ENCODE peak calls at places on chromosome 15, in six cellular contexts. V is cardiac fibroblast, L is foreskin fibroblast, H is IMR-90, I is left ventricle myocardium inferior, G is endodermal cell. Z is an unnamed sample.

GRCh38 chr15:75455982-75456531 is 4.6 kb upstream of the SIN3A start:
- DNase-seq in V (peak; percentile 62), L (peak; percentile 43), H (peak; percentile 68), I (no peak), G (peak; percentile 86), Z (peak; percentile 57)

GRCh38 chr15:74826372-74826819 is at the start of gene CPLX3:
- DNase-seq in V (no peak), L (no peak), H (no peak), I (no peak), G (peak; percentile 85), Z (no peak)

GRCh38 chr15:83571820-83572707 is 81.9 kb upstream of the ADAMTSL3 start:
- DNase-seq in V (peak; percentile 52), L (peak; percentile 12), H (peak; percentile 19), I (no peak), G (no peak), Z (no peak)

GRCh38 chr15:59689626-59690236 is 611 bp upstream of the BNIP2 start:
- DNase-seq in V (peak; percentile 79), L (peak; percentile 62), H (peak; percentile 47), I (peak; percentile 86), G (peak; percentile 91), Z (peak; percentile 81)

GRCh38 chr15:84833447-84833846 is 16.3 kb downstream of the ALPK3 start:
- DNase-seq in V (peak; percentile 71), L (peak; percentile 18), H (peak; percentile 78), I (no peak), G (peak; percentile 35), Z (no peak)

GRCh38 chr15:69475769-69476358 is 23.2 kb downstream of the RPLP1 start:
- DNase-seq in V (peak; percentile 78), L (no peak), H (peak; percentile 63), I (peak; percentile 78), G (peak; percentile 94), Z (peak; percentile 75)

GRCh38 chr15:68059630-68060029 is 5.5 kb downstream of the PIAS1 start:
- DNase-seq in V (no peak), L (no peak), H (no peak), I (no peak), G (no peak), Z (no peak)

GRCh38 chr15:101009176-101009575 is 90.0 kb downstream of the LRRK1 start:
- DNase-seq in V (no peak), L (no peak), H (no peak), I (no peak), G (no peak), Z (no peak)

GRCh38 chr15:100483370-100483769 is 45.4 kb downstream of the CERS3 start:
- DNase-seq in V (no peak), L (no peak), H (no peak), I (no peak), G (no peak), Z (no peak)

GRCh38 chr15:100651253-100651652 is 48.9 kb downstream of the ASB7 start:
- DNase-seq in V (peak; percentile 50), L (peak; percentile 40), H (peak; percentile 46), I (no peak), G (no peak), Z (no peak)

GRCh38 chr15:77525411-77525811 is 104.7 kb downstream of the HMG20A start:
- DNase-seq in V (no peak), L (no peak), H (no peak), I (no peak), G (peak; percentile 82), Z (no peak)

GRCh38 chr15:37744521-37744920 is 189.9 kb upstream of the TMCO5A start:
- DNase-seq in V (no peak), L (no peak), H (no peak), I (no peak), G (no peak), Z (no peak)

GRCh38 chr15:69011641-69012040 is 2.9 kb upstream of the NOX5 start:
- DNase-seq in V (no peak), L (no peak), H (no peak), I (no peak), G (no peak), Z (no peak)

GRCh38 chr15:71051539-71051938 is 63.7 kb upstream of the THSD4 start:
- DNase-seq in V (peak; percentile 74), L (peak; percentile 87), H (peak; percentile 94), I (peak; percentile 43), G (no peak), Z (no peak)

DNA sequence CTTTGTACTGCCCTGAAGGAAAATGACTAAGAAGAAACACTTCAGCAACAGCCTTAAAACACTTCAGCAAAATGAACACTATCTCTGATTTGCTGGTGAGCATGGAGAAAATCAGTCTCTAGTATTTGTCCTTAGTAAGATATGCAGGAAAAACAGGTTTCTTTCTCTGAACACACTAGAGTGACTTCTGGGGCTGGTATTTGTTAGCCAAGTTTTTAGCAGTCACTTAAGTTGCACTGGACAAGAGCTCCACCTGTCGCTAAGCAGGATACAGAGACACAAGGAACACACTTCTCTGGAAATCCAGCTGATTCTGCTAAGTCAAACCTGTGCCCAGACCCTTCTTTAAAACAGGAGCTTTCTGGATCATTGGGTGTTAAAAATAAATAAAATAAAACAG is 65.3 kb downstream of the CHAC1 start:
- DNase-seq in V (peak; percentile 21), L (peak; percentile 25), H (peak; percentile 65), I (no peak), G (no peak), Z (no peak)
- TF ChIP-seq CTCF in V (no peak), L (peak; percentile 27), H (peak; percentile 50), I (peak; percentile 67), G (peak; percentile 55), Z (no peak)

GRCh38 chr15:34900748-34901147 is 68.8 kb downstream of the AQR start:
- DNase-seq in V (no peak), L (no peak), H (no peak), I (no peak), G (no peak), Z (no peak)

GRCh38 chr15:34892963-34893591 is 76.5 kb downstream of the AQR start:
- DNase-seq in V (no peak), L (no peak), H (no peak), I (no peak), G (peak; percentile 53), Z (no peak)

GRCh38 chr15:34893967-34894366 is 75.6 kb downstream of the AQR start:
- DNase-seq in V (no peak), L (no peak), H (no peak), I (no peak), G (no peak), Z (no peak)

GRCh38 chr15:34890424-34890823 is 79.1 kb downstream of the AQR start:
- DNase-seq in V (no peak), L (no peak), H (peak; percentile 52), I (no peak), G (no peak), Z (no peak)

GRCh38 chr15:34896183-34896582 is 73.4 kb downstream of the AQR start:
- DNase-seq in V (no peak), L (no peak), H (no peak), I (no peak), G (no peak), Z (no peak)
- TF ChIP-seq CTCF in V (no peak), L (no peak), H (no peak), I (no peak), G (no peak), Z (no peak)

GRCh38 chr15:41523097-41523496 is 9.5 kb upstream of the LTK start:
- DNase-seq in V (no peak), L (no peak), H (peak; percentile 11), I (no peak), G (no peak), Z (no peak)

GRCh38 chr15:41521614-41522013 is 8.0 kb upstream of the LTK start:
- DNase-seq in V (no peak), L (no peak), H (no peak), I (no peak), G (no peak), Z (no peak)

GRCh38 chr15:41517895-41518449 is 4.3 kb upstream of the LTK start:
- DNase-seq in V (no peak), L (no peak), H (no peak), I (no peak), G (no peak), Z (no peak)

GRCh38 chr15:41520636-41521035 is 7.0 kb upstream of the LTK start:
- DNase-seq in V (no peak), L (no peak), H (no peak), I (no peak), G (no peak), Z (no peak)
- TF ChIP-seq CTCF in V (no peak), L (no peak), H (no peak), I (no peak), G (no peak), Z (no peak)

GRCh38 chr15:99201410-99202175 is 47.8 kb downstream of the TTC23 start:
- DNase-seq in V (no peak), L (no peak), H (no peak), I (no peak), G (no peak), Z (no peak)
- TF ChIP-seq CTCF in V (no peak), L (no peak), H (no peak), I (no peak), G (no peak), Z (no peak)

DNA sequence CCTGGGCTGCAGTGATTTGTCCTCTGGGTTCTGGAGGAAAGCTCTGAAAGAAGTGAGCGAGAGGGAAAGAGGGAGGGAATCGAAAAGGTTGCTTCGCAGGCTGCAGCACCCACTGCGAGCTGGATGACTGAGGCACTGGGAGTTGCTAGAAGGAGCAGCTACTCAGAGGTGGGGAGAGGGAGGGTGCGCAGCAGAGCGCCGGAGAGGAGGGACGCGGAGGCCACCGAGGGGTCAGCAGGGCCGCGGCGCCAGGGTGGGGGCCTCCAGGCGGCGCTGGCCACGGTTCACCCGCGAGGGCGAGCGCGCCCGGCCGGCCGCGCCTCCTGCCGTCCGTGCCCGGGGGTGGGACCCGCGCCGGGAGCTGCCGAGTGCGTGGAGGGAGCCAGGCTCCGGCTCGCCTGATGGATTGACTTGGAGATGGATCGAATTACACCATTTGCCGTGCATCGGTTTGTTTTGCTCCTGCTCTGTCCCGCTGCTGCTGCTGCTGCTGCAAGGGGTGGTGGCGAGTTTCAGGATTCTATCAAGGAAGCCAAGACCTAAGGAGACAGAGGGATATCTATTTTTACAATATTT is at the start of gene SEMA6D:
- DNase-seq in V (peak; percentile 64), L (peak; percentile 88), H (peak; percentile 85), I (peak; percentile 75), G (peak; percentile 91), Z (no peak)
- TF ChIP-seq CTCF in V (no peak), L (peak; percentile 25), H (peak; percentile 51), I (peak; percentile 70), G (peak; percentile 70), Z (no peak)

DNA sequence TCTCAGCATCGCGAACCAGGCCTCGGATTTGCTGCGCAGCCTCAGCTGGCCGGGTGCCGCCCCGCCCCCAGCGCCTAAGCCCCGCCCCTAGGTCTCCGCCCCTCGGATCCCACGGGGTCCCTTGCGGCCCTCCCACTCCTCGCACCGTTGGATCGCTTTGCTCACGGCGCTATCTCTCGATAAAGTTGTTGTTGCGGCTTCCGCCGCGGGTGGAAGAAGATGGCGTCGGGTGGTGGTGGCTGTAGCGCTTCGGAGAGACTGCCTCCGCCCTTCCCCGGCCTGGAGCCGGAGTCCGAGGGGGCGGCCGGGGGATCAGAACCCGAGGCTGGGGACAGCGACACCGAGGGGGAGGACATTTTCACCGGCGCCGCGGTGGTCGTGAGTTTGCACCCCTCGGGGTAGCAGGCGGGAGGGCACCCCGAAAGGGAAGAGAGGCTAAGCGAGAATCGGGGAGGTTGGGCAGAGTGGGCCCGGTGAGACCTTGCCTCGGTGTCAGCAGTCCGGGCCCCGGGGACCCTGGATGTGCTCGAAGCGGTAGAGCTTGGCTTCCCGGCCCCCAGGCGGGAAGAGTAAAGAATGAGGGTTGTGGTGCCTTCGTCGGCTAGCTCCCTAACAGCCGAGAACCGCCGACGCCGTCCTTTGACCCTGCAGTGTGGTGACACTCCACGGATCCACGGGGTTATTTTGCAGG is at the start of gene SNX1:
- DNase-seq in V (peak; percentile 95), L (peak; percentile 92), H (peak; percentile 94), I (peak; percentile 96), G (peak; percentile 97), Z (peak; percentile 95)
- TF ChIP-seq CTCF in V (no peak), L (no peak), H (no peak), I (no peak), G (peak; percentile 37), Z (peak; percentile 5)

GRCh38 chr15:80920271-80920699 is 69.3 kb downstream of the MESD start:
- DNase-seq in V (no peak), L (no peak), H (no peak), I (no peak), G (no peak), Z (no peak)
- TF ChIP-seq CTCF in V (no peak), L (no peak), H (no peak), I (no peak), G (no peak), Z (no peak)